ENCODE peak calls at places on chromosomes 2 and 18, in nine cellular contexts. E is neural progenitor cell; Y is uterus; Q is PC-3; P is cardiac muscle cell; U is Panc1; O is ovary; Z is tibial artery; I is CD4-positive, CD25-positive, alpha-beta regulatory T cell. W is an unnamed sample. For H3K4me1, the result is how much of the 10 kb centered on the place peaks cover.

GRCh38 chr2:10226032-10226724 is 76.5 kb upstream of the HPCAL1 start:
- DNase-seq in E (peak), Y (peak), Q (no peak), P (no peak), U (no peak), O (no peak), Z (peak), I (no peak), W (no peak)

GRCh38 chr2:128261245-128262128 is 57.2 kb downstream of the HS6ST1 start:
- DNase-seq in E (peak), Y (no peak), Q (no peak), P (no peak), U (no peak), O (no peak), Z (no peak), I (no peak), W (no peak)

GRCh38 chr2:231297108-231297908 is 98.2 kb upstream of the B3GNT7 start:
- DNase-seq in E (peak), Y (peak), Q (peak), P (peak), U (peak), O (peak), Z (no peak), I (no peak), W (peak)

GRCh38 chr18:45774065-45774521 is 50.1 kb downstream of the SLC14A1 start:
- DNase-seq in E (no peak), Y (no peak), Q (peak), P (no peak), U (no peak), O (no peak), Z (no peak), I (no peak), W (no peak)

GRCh38 chr2:74668087-74668486 is 14.0 kb downstream of the SEMA4F start:
- DNase-seq in E (no peak), Y (no peak), Q (no peak), P (no peak), U (no peak), O (no peak), Z (no peak), I (no peak), W (no peak)

GRCh38 chr2:163551974-163552373 is 183.8 kb downstream of the FIGN start:
- DNase-seq in E (no peak), Y (no peak), Q (peak), P (no peak), U (no peak), O (no peak), Z (no peak), I (no peak), W (no peak)

GRCh38 chr2:226559536-226559935 is 240.1 kb downstream of the IRS1 start:
- DNase-seq in E (no peak), Y (no peak), Q (no peak), P (no peak), U (no peak), O (no peak), Z (no peak), I (no peak), W (no peak)

GRCh38 chr2:74925361-74925786 is 33.1 kb upstream of the POLE4 start:
- DNase-seq in E (peak), Y (no peak), Q (no peak), P (no peak), U (no peak), O (no peak), Z (no peak), I (no peak), W (no peak)

GRCh38 chr2:171404258-171404657 is 29.5 kb downstream of the METTL8 start:
- DNase-seq in E (no peak), Y (no peak), Q (peak), P (no peak), U (peak), O (no peak), Z (no peak), I (no peak), W (no peak)

GRCh38 chr2:203646266-203646864 is 60.1 kb upstream of the CD28 start:
- DNase-seq in E (peak), Y (no peak), Q (no peak), P (no peak), U (no peak), O (no peak), Z (no peak), I (no peak), W (no peak)

GRCh38 chr18:26655010-26655613 is 106.8 kb upstream of the KCTD1 start:
- DNase-seq in E (no peak), Y (no peak), Q (no peak), P (no peak), U (no peak), O (peak), Z (no peak), I (no peak), W (no peak)

GRCh38 chr18:54981076-54981475 is 21.8 kb upstream of the CCDC68 start:
- DNase-seq in E (no peak), Y (no peak), Q (no peak), P (no peak), U (no peak), O (no peak), Z (no peak), I (no peak), W (no peak)

GRCh38 chr2:239927424-239927981 is 97.6 kb downstream of the NDUFA10 start:
- DNase-seq in E (no peak), Y (peak), Q (peak), P (no peak), U (peak), O (no peak), Z (peak), I (peak), W (peak)
- H3K4me3 ChIP-seq in E (no peak), Y (no peak), Q (no peak), P (no peak), U (no peak), O (no peak), Z (no peak), I (peak), W (no peak)

GRCh38 chr2:120176526-120176925 is 46.7 kb downstream of the TMEM185B start:
- DNase-seq in E (no peak), Y (no peak), Q (no peak), P (no peak), U (no peak), O (no peak), Z (no peak), I (no peak), W (no peak)
- H3K4me1 ChIP-seq in E (under half), Y (under half), Q (under half), P (under half), U (under half), O (under half), Z (under half), I (half or more), W (under half)

DNA sequence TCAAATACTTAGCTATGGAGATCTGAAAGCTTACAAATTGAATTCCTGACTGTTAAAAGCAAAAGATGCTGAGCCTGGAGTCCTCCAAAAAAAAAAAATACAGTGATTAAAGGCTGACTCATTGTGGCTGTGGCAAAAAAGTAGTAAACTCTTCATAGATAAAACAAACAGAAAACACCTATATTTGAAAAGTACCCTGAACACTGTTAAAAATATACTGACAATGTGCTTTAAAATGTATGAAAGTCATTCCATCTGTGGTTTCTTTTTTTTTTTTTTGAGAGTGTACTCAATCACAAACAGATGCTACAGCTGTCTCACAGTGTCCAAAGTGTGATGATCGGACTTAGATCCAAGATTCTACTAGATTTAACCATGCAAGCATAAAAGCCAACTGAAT is 267.6 kb upstream of the CYP26B1 start:
- DNase-seq in E (no peak), Y (no peak), Q (peak), P (no peak), U (no peak), O (no peak), Z (no peak), I (no peak), W (no peak)
- H3K4me3 ChIP-seq in E (no peak), Y (no peak), Q (no peak), P (no peak), U (no peak), O (no peak), Z (no peak), I (no peak), W (no peak)

DNA sequence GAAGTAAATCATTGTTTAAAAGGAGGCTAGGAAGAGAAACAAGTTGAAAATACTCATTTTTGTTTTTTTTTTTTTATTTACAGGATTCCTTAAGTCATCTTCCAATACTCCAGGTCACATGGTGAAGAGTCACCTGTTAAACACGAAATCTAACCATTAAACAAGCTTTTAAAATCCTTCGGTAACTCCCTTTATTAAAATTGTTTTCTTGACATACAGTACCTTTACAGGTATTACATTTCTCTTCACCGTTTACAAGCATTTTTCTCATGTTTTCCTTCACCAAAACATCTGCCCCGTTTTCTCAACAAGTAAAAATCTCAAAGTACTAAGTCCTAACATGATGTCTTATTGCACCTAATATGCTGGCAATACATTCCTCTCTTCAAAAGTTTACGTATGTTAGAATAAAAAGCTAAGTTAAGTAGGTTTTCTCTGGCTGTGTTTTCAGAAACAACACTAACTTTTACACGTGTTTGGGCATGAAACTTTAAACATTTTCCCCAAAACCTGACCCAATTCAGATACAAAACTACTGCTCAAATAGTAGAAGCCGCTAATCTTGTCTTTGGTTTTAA is 1.1 kb downstream of the PUM2 start:
- DNase-seq in E (no peak), Y (no peak), Q (peak), P (no peak), U (no peak), O (no peak), Z (no peak), I (no peak), W (no peak)
- H3K4me1 ChIP-seq in E (half or more), Y (under half), Q (under half), P (under half), U (under half), O (under half), Z (under half), I (half or more), W (half or more)

GRCh38 chr2:240936106-240936505 is 30.0 kb downstream of the CROCC2 start:
- DNase-seq in E (no peak), Y (no peak), Q (no peak), P (no peak), U (no peak), O (no peak), Z (no peak), I (no peak), W (no peak)
- H3K4me3 ChIP-seq in E (no peak), Y (no peak), Q (no peak), P (no peak), U (no peak), O (no peak), Z (no peak), I (no peak), W (no peak)

GRCh38 chr2:205709319-205709718 is 27.0 kb downstream of the NRP2 start:
- DNase-seq in E (no peak), Y (no peak), Q (no peak), P (no peak), U (no peak), O (no peak), Z (no peak), I (no peak), W (no peak)
- H3K4me1 ChIP-seq in E (half or more), Y (under half), Q (under half), P (under half), U (under half), O (under half), Z (half or more), I (under half), W (half or more)

GRCh38 chr2:48346124-48346536 is 183.8 kb upstream of the STON1 start:
- DNase-seq in E (peak), Y (peak), Q (peak), P (no peak), U (no peak), O (peak), Z (peak), I (no peak), W (peak)
- H3K4me3 ChIP-seq in E (no peak), Y (no peak), Q (no peak), P (no peak), U (no peak), O (no peak), Z (peak), I (peak), W (no peak)

GRCh38 chr2:105801961-105802360 is 57.2 kb downstream of the NCK2 start:
- DNase-seq in E (no peak), Y (no peak), Q (no peak), P (no peak), U (no peak), O (no peak), Z (no peak), I (no peak), W (no peak)

GRCh38 chr2:105803337-105803736 is 58.6 kb downstream of the NCK2 start:
- DNase-seq in E (no peak), Y (no peak), Q (no peak), P (no peak), U (no peak), O (no peak), Z (no peak), I (no peak), W (no peak)

GRCh38 chr2:105802587-105802986 is 57.9 kb downstream of the NCK2 start:
- DNase-seq in E (no peak), Y (no peak), Q (no peak), P (no peak), U (no peak), O (no peak), Z (no peak), I (peak), W (no peak)

GRCh38 chr2:105804266-105804665 is 59.6 kb downstream of the NCK2 start:
- DNase-seq in E (no peak), Y (no peak), Q (no peak), P (no peak), U (no peak), O (no peak), Z (no peak), I (no peak), W (no peak)

DNA sequence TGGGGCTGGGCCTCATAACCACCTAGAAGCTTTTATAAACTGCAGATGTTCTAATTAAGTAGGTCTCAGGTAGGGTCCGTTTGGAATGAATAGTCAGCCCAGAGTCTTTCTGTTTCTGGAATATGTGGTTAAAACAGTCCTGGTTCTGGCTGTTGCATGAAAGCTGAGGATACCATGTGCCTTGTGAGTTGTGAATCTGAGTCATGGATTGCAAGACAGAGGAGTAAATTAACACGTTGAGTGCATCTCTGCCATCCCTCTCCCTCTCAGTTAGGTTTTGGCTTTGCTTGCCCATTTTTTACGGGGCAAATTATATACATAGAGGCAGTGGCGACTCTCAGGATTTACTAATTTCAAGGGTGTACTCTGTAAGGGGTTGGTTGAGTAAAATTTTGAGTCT is 59.1 kb downstream of the NCK2 start:
- DNase-seq in E (no peak), Y (no peak), Q (no peak), P (no peak), U (no peak), O (no peak), Z (no peak), I (no peak), W (no peak)
- H3K4me1 ChIP-seq in E (under half), Y (under half), Q (under half), P (under half), U (under half), O (under half), Z (under half), I (half or more), W (half or more)

GRCh38 chr2:169572189-169572588 is 1.5 kb downstream of the FASTKD1 start:
- DNase-seq in E (no peak), Y (no peak), Q (no peak), P (no peak), U (no peak), O (no peak), Z (no peak), I (no peak), W (no peak)

GRCh38 chr2:169572821-169573159 is 875 bp downstream of the FASTKD1 start:
- DNase-seq in E (no peak), Y (no peak), Q (peak), P (no peak), U (no peak), O (no peak), Z (no peak), I (no peak), W (no peak)

GRCh38 chr2:169573160-169573973 is at the start of gene FASTKD1:
- DNase-seq in E (peak), Y (peak), Q (peak), P (peak), U (peak), O (peak), Z (peak), I (peak), W (peak)

GRCh38 chr2:169571571-169571970 is 2.1 kb downstream of the FASTKD1 start:
- DNase-seq in E (no peak), Y (no peak), Q (no peak), P (no peak), U (no peak), O (no peak), Z (no peak), I (no peak), W (no peak)

DNA sequence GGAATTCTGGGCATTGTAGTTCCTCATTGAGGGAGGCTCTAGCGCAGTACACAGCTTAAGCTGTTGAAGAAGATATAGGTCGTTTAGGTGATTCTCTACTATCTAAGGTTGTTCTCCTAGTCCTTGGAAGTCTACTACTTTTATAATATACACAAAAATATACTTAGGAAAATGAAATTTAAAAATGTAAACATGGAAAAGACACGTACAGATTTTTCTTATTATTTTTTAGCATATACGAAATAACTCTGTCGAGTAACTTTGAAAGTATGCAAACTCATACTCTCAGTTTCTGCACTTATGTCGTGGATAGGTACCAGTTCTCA is 272 bp upstream of the FASTKD1 start:
- DNase-seq in E (no peak), Y (no peak), Q (no peak), P (no peak), U (no peak), O (no peak), Z (no peak), I (no peak), W (no peak)
- H3K4me3 ChIP-seq in E (peak), Y (peak), Q (peak), P (peak), U (peak), O (peak), Z (peak), I (peak), W (peak)

GRCh38 chr2:38596229-38596628 is 6.5 kb downstream of the HNRNPLL start:
- DNase-seq in E (no peak), Y (no peak), Q (no peak), P (no peak), U (no peak), O (no peak), Z (no peak), I (no peak), W (no peak)

GRCh38 chr2:38590053-38590452 is 12.7 kb downstream of the HNRNPLL start:
- DNase-seq in E (no peak), Y (no peak), Q (peak), P (no peak), U (no peak), O (no peak), Z (no peak), I (no peak), W (no peak)

GRCh38 chr2:38591152-38591551 is 11.6 kb downstream of the HNRNPLL start:
- DNase-seq in E (no peak), Y (no peak), Q (peak), P (no peak), U (no peak), O (no peak), Z (no peak), I (no peak), W (no peak)

GRCh38 chr2:38597115-38597514 is 5.6 kb downstream of the HNRNPLL start:
- DNase-seq in E (no peak), Y (no peak), Q (no peak), P (no peak), U (no peak), O (no peak), Z (no peak), I (no peak), W (no peak)

GRCh38 chr2:38592951-38593350 is 9.8 kb downstream of the HNRNPLL start:
- DNase-seq in E (no peak), Y (no peak), Q (peak), P (no peak), U (no peak), O (no peak), Z (no peak), I (no peak), W (no peak)
- H3K4me1 ChIP-seq in E (under half), Y (under half), Q (under half), P (under half), U (under half), O (under half), Z (half or more), I (half or more), W (half or more)